ENCODE peak calls at places on chromosome 7, in eight cellular contexts. T is RPMI7951, S is kidney glomerular epithelial cell, O is H4, M is aorta, R is smooth muscle cell of the brain vasculature, U is AG09309, N is renal cortical epithelial cell. E is an unnamed sample.

GRCh38 chr7:6416516-6417145 is 31.1 kb downstream of the DAGLB start:
- DNase-seq in S (no peak), R (no peak), O (no peak), U (no peak), T (no peak), M (no peak), N (no peak), E (peak; percentile 88)

GRCh38 chr7:86918245-86918644 is 141.2 kb downstream of the ELAPOR2 start:
- DNase-seq in U (no peak), M (no peak), S (no peak), R (no peak), N (no peak), O (no peak), T (no peak), E (no peak)

GRCh38 chr7:2281556-2281955 is 32.7 kb downstream of the SNX8 start:
- DNase-seq in M (no peak), U (no peak), S (no peak), R (peak; percentile 13), O (no peak), N (no peak), T (no peak), E (no peak)

GRCh38 chr7:29424984-29425309 is 138.7 kb upstream of the PRR15 start:
- DNase-seq in O (no peak), N (peak; percentile 25), T (no peak), R (no peak), S (no peak), U (no peak), M (no peak), E (no peak)

GRCh38 chr7:29606287-29606721 is 42.7 kb downstream of the PRR15 start:
- DNase-seq in T (peak; percentile 70), R (peak; percentile 35), M (no peak), N (peak; percentile 65), U (no peak), S (no peak), O (peak; percentile 51), E (peak; percentile 81)

GRCh38 chr7:94129443-94130140 is 125.4 kb upstream of the BET1 start:
- DNase-seq in S (peak; percentile 78), U (peak; percentile 55), N (peak; percentile 82), T (peak; percentile 86), M (no peak), O (peak; percentile 43), R (peak; percentile 77), E (no peak)

GRCh38 chr7:116439856-116440549 is 59.5 kb upstream of the CAV2 start:
- DNase-seq in T (no peak), R (no peak), N (no peak), M (no peak), O (no peak), U (no peak), S (no peak), E (no peak)

GRCh38 chr7:74223711-74224510 is 14.1 kb downstream of the LAT2 start:
- DNase-seq in T (no peak), O (no peak), N (no peak), R (no peak), M (no peak), U (no peak), S (no peak), E (no peak)